ENCODE peak calls at places on chromosomes 11 and 22, in ten cellular contexts. O is fibroblast of pulmonary artery; Z is CD8-positive, alpha-beta T cell; W is HCT116; S is epithelial cell of esophagus; F is cardiac muscle cell; V is ascending aorta; P is ovary; K is endothelial cell of umbilical vein; G is DND-41. E is an unnamed sample.

GRCh38 chr11:58613228-58613627 is 9.2 kb upstream of the CNTF start:
- DNase-seq in O (no peak), Z (no peak), W (no peak), S (no peak), F (no peak), V (no peak), P (no peak), K (no peak), G (no peak), E (no peak)

GRCh38 chr22:45082795-45083194 is 73.0 kb upstream of the PHF21B start:
- DNase-seq in O (no peak), Z (no peak), W (no peak), S (no peak), F (peak; percentile 10), V (no peak), P (no peak), K (no peak), G (no peak), E (no peak)

GRCh38 chr22:45424241-45424731 is 10.8 kb downstream of the RIBC2 start:
- DNase-seq in O (no peak), Z (no peak), W (no peak), S (peak; percentile 57), F (no peak), V (no peak), P (no peak), K (no peak), G (no peak), E (no peak)

GRCh38 chr11:128901655-128902514 is 10.7 kb downstream of the KCNJ5 start:
- DNase-seq in O (no peak), Z (no peak), W (no peak), S (no peak), F (no peak), V (no peak), P (no peak), K (no peak), G (no peak), E (no peak)

GRCh38 chr11:120589376-120589775 is 77.8 kb downstream of the GRIK4 start:
- DNase-seq in O (no peak), Z (no peak), W (no peak), S (no peak), F (no peak), V (no peak), P (no peak), K (no peak), G (no peak), E (no peak)

GRCh38 chr11:119666463-119667131 is 62.4 kb downstream of the NECTIN1 start:
- DNase-seq in O (peak; percentile 72), Z (peak; percentile 75), W (peak; percentile 18), S (peak; percentile 71), F (peak; percentile 79), V (no peak), P (peak; percentile 81), K (peak; percentile 65), G (peak; percentile 35), E (peak; percentile 66)

GRCh38 chr22:43561421-43562178 is 149.8 kb downstream of the MPPED1 start:
- DNase-seq in O (no peak), Z (no peak), W (no peak), S (no peak), F (no peak), V (no peak), P (no peak), K (no peak), G (no peak), E (no peak)

GRCh38 chr11:10348650-10349280 is 43.9 kb downstream of the ADM start:
- DNase-seq in O (peak; percentile 30), Z (no peak), W (no peak), S (peak; percentile 51), F (peak; percentile 64), V (no peak), P (no peak), K (no peak), G (no peak), E (peak; percentile 81)

DNA sequence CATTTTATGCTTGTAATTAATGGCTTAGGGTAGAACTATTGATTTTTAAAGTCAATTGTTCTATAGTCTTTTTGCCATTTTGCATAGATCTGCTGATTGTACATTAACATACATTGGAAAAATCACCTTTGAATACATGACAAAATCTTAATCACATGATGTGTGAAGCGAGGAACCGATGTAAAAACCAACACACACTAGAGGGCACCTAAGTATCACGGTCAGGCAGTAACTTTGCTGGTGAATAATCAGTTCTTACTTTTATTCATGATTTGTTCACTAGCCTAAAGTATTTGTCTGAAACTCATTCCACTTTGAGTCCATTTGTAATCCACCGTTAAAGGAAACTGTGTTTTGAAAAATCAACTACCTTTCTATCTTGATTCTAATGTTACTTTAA is 28.2 kb downstream of the JHY start:
- DNase-seq in O (peak; percentile 45), Z (no peak), W (peak; percentile 8), S (peak; percentile 57), F (peak; percentile 56), V (no peak), P (no peak), K (peak; percentile 36), G (no peak), E (peak; percentile 48)
- TF ChIP-seq CTCF in O (peak; percentile 27), Z (no peak), W (peak; percentile 31), S (peak; percentile 51), F (peak; percentile 38), V (no peak), P (no peak), K (no peak), G (peak; percentile 51), E (peak; percentile 38)

DNA sequence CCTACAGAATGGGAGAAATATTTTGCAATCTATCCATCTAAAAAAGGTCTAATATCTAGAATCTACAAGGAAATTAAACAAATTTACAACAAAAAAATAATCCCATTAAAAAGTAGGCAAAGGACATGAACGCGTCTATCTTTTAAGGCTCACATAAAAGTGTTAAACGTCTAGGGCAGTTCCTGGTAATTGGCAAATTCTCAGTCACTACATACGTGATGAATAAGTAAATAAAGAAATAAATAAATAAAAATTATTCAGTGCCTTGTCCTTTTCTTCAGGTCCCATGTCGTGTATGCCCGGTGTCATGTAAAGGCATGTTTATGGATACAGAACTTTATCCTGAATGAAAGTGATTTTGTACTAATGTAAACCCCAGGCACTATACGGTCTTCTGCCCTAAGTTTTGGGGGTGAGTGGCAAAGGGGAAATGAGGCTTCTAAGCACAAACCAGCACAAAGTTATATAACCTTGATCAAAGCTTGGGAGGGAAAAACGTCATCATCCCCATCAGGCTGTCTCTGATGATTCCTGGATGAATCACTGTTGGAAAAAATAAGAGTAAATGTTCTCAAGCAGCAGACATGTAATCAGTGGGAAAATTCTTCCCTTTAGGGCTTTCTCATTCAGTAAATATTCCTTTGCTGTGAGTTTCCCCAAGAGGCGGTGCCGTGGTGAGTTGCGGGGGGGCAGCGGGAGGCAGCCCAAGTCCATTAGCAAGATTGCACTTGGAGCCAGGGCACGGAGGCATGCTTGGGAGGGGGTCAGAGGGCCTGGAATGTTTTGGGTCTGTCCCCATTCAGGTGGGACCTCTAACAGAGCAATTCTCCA is 30.4 kb upstream of the MICAL2 start:
- DNase-seq in O (peak; percentile 96), Z (no peak), W (peak; percentile 79), S (peak; percentile 98), F (peak; percentile 93), V (peak; percentile 75), P (peak; percentile 70), K (peak; percentile 95), G (no peak), E (peak; percentile 98)
- H3K4me3 ChIP-seq in O (peak overlapping the region; percentile 3), Z (no peak overlapping the region), W (peak overlapping the region; percentile 29), S (no peak overlapping the region), F (no peak overlapping the region), V (no peak overlapping the region), P (no peak overlapping the region), K (peak overlapping the region; percentile 42), G (no peak overlapping the region), E (no peak overlapping the region)

DNA sequence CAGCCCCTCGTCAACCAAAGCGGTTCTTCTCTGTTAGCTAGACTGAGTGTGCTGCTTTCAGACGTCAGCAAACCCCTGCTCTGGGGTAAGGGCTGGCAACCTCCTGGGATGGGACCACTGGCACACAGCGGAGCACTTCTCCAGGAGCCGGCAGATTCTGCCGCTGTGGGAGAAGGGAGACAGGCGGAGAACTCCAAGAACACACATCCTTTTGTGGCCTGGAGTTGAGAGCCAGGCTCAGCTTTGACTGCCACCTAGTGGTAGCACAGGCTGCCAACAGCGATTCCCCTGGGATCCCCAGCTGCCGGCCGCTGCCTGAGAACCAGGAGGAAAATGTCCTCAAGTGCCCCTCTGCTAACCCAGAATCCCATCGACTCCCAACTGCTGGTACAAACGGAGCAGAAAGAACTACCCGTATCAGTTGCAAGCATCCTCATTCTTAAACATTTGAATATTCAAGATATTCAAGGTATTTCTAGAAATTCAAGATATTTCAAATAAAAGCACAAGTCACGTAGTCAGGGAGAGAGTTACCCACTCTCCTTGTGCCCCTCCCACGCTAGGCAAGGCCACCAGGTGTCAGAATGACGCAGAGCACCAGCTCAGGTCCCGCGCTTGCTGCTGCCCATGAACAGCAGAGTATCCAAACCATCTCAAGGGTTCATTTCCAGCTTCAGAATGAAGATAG is 4.9 kb downstream of the LTO1 start:
- DNase-seq in O (peak; percentile 92), Z (peak; percentile 73), W (peak; percentile 56), S (peak; percentile 80), F (peak; percentile 93), V (peak; percentile 34), P (peak; percentile 89), K (peak; percentile 83), G (peak; percentile 66), E (peak; percentile 86)
- TF ChIP-seq CTCF in O (peak; percentile 96), Z (peak; percentile 74), W (peak; percentile 95), S (peak; percentile 97), F (peak; percentile 96), V (peak; percentile 95), P (peak; percentile 71), K (peak; percentile 94), G (peak; percentile 88), E (peak; percentile 96)

GRCh38 chr22:37326726-37327125 is 44.4 kb downstream of the CYTH4 start:
- DNase-seq in O (no peak), Z (no peak), W (no peak), S (peak; percentile 27), F (no peak), V (no peak), P (no peak), K (no peak), G (no peak), E (no peak)

GRCh38 chr22:37330200-37331033 is 48.1 kb downstream of the CYTH4 start:
- DNase-seq in O (peak; percentile 84), Z (no peak), W (peak; percentile 96), S (peak; percentile 93), F (peak; percentile 90), V (no peak), P (no peak), K (peak; percentile 48), G (peak; percentile 45), E (peak; percentile 76)

GRCh38 chr22:37329239-37330140 is 47.2 kb downstream of the CYTH4 start:
- DNase-seq in O (no peak), Z (no peak), W (no peak), S (peak; percentile 81), F (no peak), V (no peak), P (no peak), K (no peak), G (no peak), E (no peak)

GRCh38 chr22:37325024-37325395 is 42.7 kb downstream of the CYTH4 start:
- DNase-seq in O (no peak), Z (no peak), W (no peak), S (no peak), F (no peak), V (no peak), P (no peak), K (no peak), G (no peak), E (no peak)

DNA sequence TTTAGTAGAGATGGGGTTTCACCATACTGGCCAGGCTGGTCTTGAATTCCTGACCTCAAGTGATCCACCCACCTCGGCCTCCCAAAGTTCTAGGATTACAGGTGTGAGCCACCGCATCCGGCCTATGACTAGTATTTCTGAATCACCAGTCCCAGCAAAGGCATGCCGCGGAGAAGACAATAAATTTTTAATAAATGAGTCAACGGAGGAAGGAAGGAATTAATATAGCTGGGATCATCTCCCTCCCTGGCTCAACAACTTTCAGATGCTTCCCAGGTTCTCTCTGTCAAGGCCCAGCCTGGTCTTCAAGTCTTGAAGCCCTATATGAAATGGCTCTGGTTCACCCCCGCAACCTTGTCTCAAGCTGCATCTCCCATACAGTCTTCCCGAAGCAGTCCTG is 45.7 kb downstream of the CYTH4 start:
- DNase-seq in O (peak; percentile 59), Z (no peak), W (peak; percentile 96), S (peak; percentile 94), F (peak; percentile 54), V (no peak), P (no peak), K (peak; percentile 55), G (no peak), E (peak; percentile 58)
- H3K4me3 ChIP-seq in O (no peak overlapping the region), Z (no peak overlapping the region), W (peak overlapping the region; percentile 40), S (no peak overlapping the region), F (no peak overlapping the region), V (no peak overlapping the region), P (no peak overlapping the region), K (no peak overlapping the region), G (no peak overlapping the region), E (no peak overlapping the region)